ENCODE peak calls at places on chromosome 1, in nine cellular contexts. One of them, this sample, is unnamed.

GRCh38 chr1:20715406-20715805 is 2.4 kb downstream of the KIF17 start:
- DNase-seq in sigmoid colon: no peak
- DNase-seq in spleen: no peak
- DNase-seq in stomach: no peak
- DNase-seq in GM23338: no peak
- DNase-seq in prostate gland: no peak
- DNase-seq in SK-N-SH: no peak
- DNase-seq in Panc1: no peak
- DNase-seq in endothelial cell of umbilical vein: no peak
- DNase-seq in this sample: no peak

GRCh38 chr1:54297596-54298283 is 97.8 kb downstream of the MRPL37 start:
- DNase-seq in stomach: no peak
- DNase-seq in endothelial cell of umbilical vein: peak
- DNase-seq in Panc1: no peak
- DNase-seq in prostate gland: no peak
- DNase-seq in SK-N-SH: peak
- DNase-seq in spleen: no peak
- DNase-seq in GM23338: no peak
- DNase-seq in sigmoid colon: no peak
- DNase-seq in this sample: peak

GRCh38 chr1:60802884-60803283 is 279.5 kb upstream of the NFIA start:
- DNase-seq in Panc1: no peak
- DNase-seq in endothelial cell of umbilical vein: no peak
- DNase-seq in stomach: no peak
- DNase-seq in sigmoid colon: no peak
- DNase-seq in spleen: no peak
- DNase-seq in prostate gland: no peak
- DNase-seq in SK-N-SH: no peak
- DNase-seq in GM23338: no peak
- DNase-seq in this sample: no peak

GRCh38 chr1:7052701-7053100 is 267.4 kb downstream of the CAMTA1 start:
- DNase-seq in stomach: no peak
- DNase-seq in endothelial cell of umbilical vein: no peak
- DNase-seq in GM23338: no peak
- DNase-seq in SK-N-SH: no peak
- DNase-seq in sigmoid colon: no peak
- DNase-seq in Panc1: no peak
- DNase-seq in prostate gland: no peak
- DNase-seq in spleen: no peak
- DNase-seq in this sample: no peak

GRCh38 chr1:61149010-61149860 is 66.9 kb downstream of the NFIA start:
- DNase-seq in Panc1: no peak
- DNase-seq in sigmoid colon: no peak
- DNase-seq in spleen: no peak
- DNase-seq in stomach: no peak
- DNase-seq in SK-N-SH: no peak
- DNase-seq in endothelial cell of umbilical vein: no peak
- DNase-seq in GM23338: no peak
- DNase-seq in prostate gland: no peak
- DNase-seq in this sample: no peak

GRCh38 chr1:17558954-17559617 is 19.6 kb downstream of the ARHGEF10L start:
- DNase-seq in stomach: no peak
- DNase-seq in SK-N-SH: no peak
- DNase-seq in spleen: no peak
- DNase-seq in Panc1: no peak
- DNase-seq in prostate gland: no peak
- DNase-seq in GM23338: no peak
- DNase-seq in endothelial cell of umbilical vein: no peak
- DNase-seq in sigmoid colon: no peak
- DNase-seq in this sample: no peak

GRCh38 chr1:203295796-203296195 is 9.5 kb upstream of the BTG2 start:
- DNase-seq in Panc1: no peak
- DNase-seq in endothelial cell of umbilical vein: no peak
- DNase-seq in spleen: peak
- DNase-seq in SK-N-SH: no peak
- DNase-seq in prostate gland: no peak
- DNase-seq in stomach: no peak
- DNase-seq in sigmoid colon: no peak
- DNase-seq in GM23338: no peak
- DNase-seq in this sample: no peak

GRCh38 chr1:226643167-226643566 is 94.6 kb downstream of the STUM start:
- DNase-seq in SK-N-SH: no peak
- DNase-seq in sigmoid colon: peak
- DNase-seq in prostate gland: no peak
- DNase-seq in GM23338: no peak
- DNase-seq in spleen: peak
- DNase-seq in endothelial cell of umbilical vein: no peak
- DNase-seq in Panc1: no peak
- DNase-seq in stomach: no peak
- DNase-seq in this sample: no peak

GRCh38 chr1:2973661-2974593 is 47.3 kb upstream of the ACTRT2 start:
- DNase-seq in sigmoid colon: peak
- DNase-seq in spleen: peak
- DNase-seq in GM23338: no peak
- DNase-seq in prostate gland: no peak
- DNase-seq in Panc1: no peak
- DNase-seq in stomach: peak
- DNase-seq in SK-N-SH: no peak
- DNase-seq in endothelial cell of umbilical vein: no peak
- DNase-seq in this sample: no peak

GRCh38 chr1:162631546-162632233 is 574 bp upstream of the DDR2 start:
- DNase-seq in prostate gland: no peak
- DNase-seq in sigmoid colon: peak
- DNase-seq in stomach: no peak
- DNase-seq in GM23338: no peak
- DNase-seq in Panc1: no peak
- DNase-seq in spleen: no peak
- DNase-seq in SK-N-SH: peak
- DNase-seq in endothelial cell of umbilical vein: peak
- DNase-seq in this sample: no peak

DNA sequence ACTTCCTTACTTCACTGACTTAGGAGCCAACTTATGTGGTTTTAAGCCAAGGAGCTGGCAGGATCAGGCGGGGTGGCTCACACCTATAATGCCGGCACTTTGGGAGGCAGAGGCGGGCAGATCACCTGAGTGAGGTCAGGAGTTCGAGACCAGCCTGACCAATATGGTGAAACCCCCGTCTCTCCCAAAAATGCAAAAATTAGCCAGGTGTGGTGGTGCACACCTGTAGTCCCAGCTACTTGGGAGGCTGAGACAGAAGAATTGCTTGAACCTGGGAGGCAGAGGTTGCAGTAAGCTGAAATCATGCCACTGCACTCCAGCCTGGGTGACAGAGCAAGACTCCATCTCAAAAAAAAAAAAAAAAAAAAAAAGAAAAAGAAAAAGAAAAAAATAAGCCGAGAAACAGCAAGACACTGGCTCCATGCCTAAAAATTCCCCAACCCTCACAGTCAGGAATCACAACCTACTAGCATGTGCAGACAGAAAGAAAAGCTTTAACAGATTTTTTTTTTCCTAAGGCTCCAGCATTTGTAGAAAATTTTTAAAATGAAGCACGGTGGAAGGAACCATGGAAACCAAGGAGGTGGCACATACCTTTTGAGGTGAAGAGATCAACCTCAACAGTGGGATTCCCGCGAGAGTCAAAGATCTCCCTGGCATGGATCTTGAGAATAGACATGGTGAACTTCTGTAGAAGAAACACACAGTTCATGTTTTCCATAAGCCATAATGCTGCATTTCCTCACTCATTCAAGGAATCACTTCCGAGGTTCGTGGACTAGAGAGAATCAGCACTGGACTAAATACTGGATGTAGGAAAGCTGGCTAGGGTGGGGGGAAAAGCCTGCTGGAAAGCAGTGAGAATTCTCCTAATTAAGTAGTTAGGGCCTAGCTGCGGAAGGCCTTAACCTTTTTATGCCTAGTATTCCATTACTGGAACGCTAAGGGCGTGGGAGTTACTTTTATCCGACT is 4.0 kb downstream of the ENO1 start:
- DNase-seq in sigmoid colon: no peak
- DNase-seq in endothelial cell of umbilical vein: no peak
- DNase-seq in stomach: no peak
- DNase-seq in prostate gland: no peak
- DNase-seq in Panc1: no peak
- DNase-seq in spleen: no peak
- DNase-seq in SK-N-SH: no peak
- DNase-seq in GM23338: no peak
- DNase-seq in this sample: no peak
- TF ChIP-seq POLR2AphosphoS5 in sigmoid colon: no peak
- TF ChIP-seq POLR2AphosphoS5 in endothelial cell of umbilical vein: no peak
- TF ChIP-seq POLR2AphosphoS5 in stomach: no peak
- TF ChIP-seq POLR2AphosphoS5 in prostate gland: no peak
- TF ChIP-seq POLR2AphosphoS5 in Panc1: peak
- TF ChIP-seq POLR2AphosphoS5 in spleen: no peak
- TF ChIP-seq POLR2AphosphoS5 in SK-N-SH: no peak
- TF ChIP-seq POLR2AphosphoS5 in GM23338: no peak
- TF ChIP-seq POLR2AphosphoS5 in this sample: no peak

GRCh38 chr1:167266965-167267364 is 46.3 kb downstream of the POU2F1 start:
- DNase-seq in SK-N-SH: no peak
- DNase-seq in prostate gland: no peak
- DNase-seq in GM23338: no peak
- DNase-seq in spleen: no peak
- DNase-seq in endothelial cell of umbilical vein: no peak
- DNase-seq in sigmoid colon: no peak
- DNase-seq in stomach: no peak
- DNase-seq in Panc1: no peak
- DNase-seq in this sample: no peak
- H3K27ac ChIP-seq in SK-N-SH: no peak
- H3K27ac ChIP-seq in prostate gland: no peak
- H3K27ac ChIP-seq in GM23338: no peak
- H3K27ac ChIP-seq in spleen: no peak
- H3K27ac ChIP-seq in endothelial cell of umbilical vein: no peak
- H3K27ac ChIP-seq in sigmoid colon: no peak
- H3K27ac ChIP-seq in stomach: no peak
- H3K27ac ChIP-seq in Panc1: no peak
- H3K27ac ChIP-seq in this sample: no peak

DNA sequence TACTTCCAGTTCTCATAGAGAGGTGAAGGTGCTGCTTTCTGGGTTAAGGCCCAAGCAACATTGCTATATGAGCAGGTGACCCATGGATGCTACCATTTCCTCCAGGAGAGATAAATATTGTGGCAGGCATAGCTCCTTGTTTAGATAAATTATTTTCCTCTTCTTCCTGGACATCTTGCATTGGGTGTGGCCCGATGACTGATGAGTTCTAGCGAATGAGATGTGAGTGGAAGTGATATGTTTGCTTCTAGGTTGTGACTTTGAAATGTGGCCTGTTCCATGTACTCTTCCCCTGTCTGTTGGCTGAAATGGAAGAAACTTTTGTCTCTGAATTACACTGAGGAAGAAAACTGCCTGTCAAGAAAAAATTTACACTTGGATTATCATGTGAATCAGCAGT is 101.7 kb upstream of the FMN2 start:
- DNase-seq in prostate gland: no peak
- DNase-seq in GM23338: no peak
- DNase-seq in endothelial cell of umbilical vein: no peak
- DNase-seq in spleen: no peak
- DNase-seq in sigmoid colon: no peak
- DNase-seq in stomach: no peak
- DNase-seq in Panc1: no peak
- DNase-seq in SK-N-SH: no peak
- DNase-seq in this sample: no peak
- TF ChIP-seq POLR2AphosphoS5 in prostate gland: no peak
- TF ChIP-seq POLR2AphosphoS5 in GM23338: no peak
- TF ChIP-seq POLR2AphosphoS5 in endothelial cell of umbilical vein: no peak
- TF ChIP-seq POLR2AphosphoS5 in spleen: no peak
- TF ChIP-seq POLR2AphosphoS5 in sigmoid colon: no peak
- TF ChIP-seq POLR2AphosphoS5 in stomach: no peak
- TF ChIP-seq POLR2AphosphoS5 in Panc1: no peak
- TF ChIP-seq POLR2AphosphoS5 in SK-N-SH: no peak
- TF ChIP-seq POLR2AphosphoS5 in this sample: no peak

GRCh38 chr1:30780409-30780808 is 22.8 kb upstream of the LAPTM5 start:
- DNase-seq in GM23338: no peak
- DNase-seq in SK-N-SH: no peak
- DNase-seq in stomach: no peak
- DNase-seq in prostate gland: no peak
- DNase-seq in spleen: no peak
- DNase-seq in Panc1: no peak
- DNase-seq in endothelial cell of umbilical vein: no peak
- DNase-seq in sigmoid colon: no peak
- DNase-seq in this sample: no peak

GRCh38 chr1:30785181-30785580 is 27.6 kb upstream of the LAPTM5 start:
- DNase-seq in GM23338: no peak
- DNase-seq in stomach: no peak
- DNase-seq in SK-N-SH: no peak
- DNase-seq in sigmoid colon: no peak
- DNase-seq in Panc1: no peak
- DNase-seq in spleen: no peak
- DNase-seq in prostate gland: no peak
- DNase-seq in endothelial cell of umbilical vein: no peak
- DNase-seq in this sample: no peak

GRCh38 chr1:30783244-30783915 is 25.8 kb upstream of the LAPTM5 start:
- DNase-seq in GM23338: no peak
- DNase-seq in endothelial cell of umbilical vein: no peak
- DNase-seq in sigmoid colon: peak
- DNase-seq in spleen: peak
- DNase-seq in stomach: no peak
- DNase-seq in prostate gland: no peak
- DNase-seq in Panc1: no peak
- DNase-seq in SK-N-SH: no peak
- DNase-seq in this sample: peak

GRCh38 chr1:30781906-30782305 is 24.3 kb upstream of the LAPTM5 start:
- DNase-seq in sigmoid colon: no peak
- DNase-seq in SK-N-SH: no peak
- DNase-seq in endothelial cell of umbilical vein: no peak
- DNase-seq in stomach: no peak
- DNase-seq in prostate gland: no peak
- DNase-seq in spleen: peak
- DNase-seq in Panc1: no peak
- DNase-seq in GM23338: no peak
- DNase-seq in this sample: no peak

DNA sequence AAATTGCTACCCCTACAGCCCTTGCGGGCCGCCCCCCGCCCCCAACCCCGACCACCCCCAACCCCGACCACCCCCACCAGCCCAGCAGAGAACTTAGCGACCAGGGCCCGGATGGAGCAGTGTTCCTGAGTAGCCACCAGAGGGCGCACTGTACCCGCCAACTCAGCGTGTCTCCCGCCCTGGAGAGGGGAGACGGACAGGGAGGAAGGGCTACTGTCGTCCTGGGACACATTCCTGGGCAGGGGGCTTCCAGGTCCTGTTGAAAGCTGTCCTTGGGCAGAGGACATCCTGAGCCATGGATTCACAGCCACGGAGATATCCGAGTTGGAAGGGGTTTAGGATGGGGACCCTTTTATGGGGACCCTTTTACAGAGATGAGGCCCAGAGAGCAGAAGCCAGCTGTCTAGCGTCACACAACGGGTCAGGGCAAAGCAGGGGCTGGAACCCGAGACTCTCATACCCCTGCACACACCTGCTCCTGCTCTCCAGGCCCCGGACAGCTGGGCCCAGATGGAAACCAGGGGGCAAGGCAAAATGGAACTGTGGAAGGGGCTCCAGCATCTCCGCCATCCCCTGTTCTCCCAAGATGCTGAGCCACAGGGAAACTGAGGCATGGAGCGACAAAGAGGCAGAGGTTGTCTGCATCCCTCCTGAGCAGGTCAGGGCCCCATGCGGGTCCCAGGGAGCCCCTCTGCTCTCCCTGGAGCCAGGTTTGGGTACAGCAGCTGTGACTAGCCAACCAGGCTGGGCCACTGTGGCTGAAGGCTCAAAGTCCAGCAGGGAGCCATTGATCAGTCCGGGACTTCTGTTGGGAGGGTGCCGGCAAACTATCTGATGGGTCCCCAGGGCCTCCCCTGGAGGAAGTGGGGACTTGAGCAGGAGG is 25.0 kb upstream of the LAPTM5 start:
- DNase-seq in GM23338: peak
- DNase-seq in Panc1: no peak
- DNase-seq in endothelial cell of umbilical vein: peak
- DNase-seq in prostate gland: peak
- DNase-seq in stomach: peak
- DNase-seq in spleen: peak
- DNase-seq in sigmoid colon: peak
- DNase-seq in SK-N-SH: peak
- DNase-seq in this sample: peak
- H3K27ac ChIP-seq in GM23338: no peak
- H3K27ac ChIP-seq in Panc1: no peak
- H3K27ac ChIP-seq in endothelial cell of umbilical vein: no peak
- H3K27ac ChIP-seq in prostate gland: no peak
- H3K27ac ChIP-seq in stomach: no peak
- H3K27ac ChIP-seq in spleen: peak
- H3K27ac ChIP-seq in sigmoid colon: no peak
- H3K27ac ChIP-seq in SK-N-SH: no peak
- H3K27ac ChIP-seq in this sample: no peak